ENCODE peak calls at places on chromosomes 11 and 22, in ten cellular contexts. One of them, this sample, is unnamed.

GRCh38 chr11:117459121-117459978 is 131.7 kb downstream of the CEP164 start:
- DNase-seq in pulmonary artery endothelial cell: no peak
- DNase-seq in astrocyte of the hippocampus: no peak
- DNase-seq in memory B cell: no peak
- DNase-seq in GM12892: no peak
- DNase-seq in stimulated activated CD8-positive, alpha-beta memory T cell treated with anti-CD3 and anti-CD28 coated beads, Interleukin-15, amount 100 ng/mL, for 1 hour: no peak
- DNase-seq in choroid plexus epithelial cell: no peak
- DNase-seq in endothelial cell: no peak
- DNase-seq in transverse colon: no peak
- DNase-seq in stimulated activated CD4-positive, alpha-beta T cell treated with anti-CD3 and anti-CD28 coated beads, TNF-alpha, amount 100 ng/mL, for 1 hour: no peak
- DNase-seq in this sample: no peak

GRCh38 chr11:65713212-65713969 is 1.3 kb downstream of the KAT5 start:
- DNase-seq in astrocyte of the hippocampus: no peak
- DNase-seq in pulmonary artery endothelial cell: no peak
- DNase-seq in GM12892: no peak
- DNase-seq in stimulated activated CD4-positive, alpha-beta T cell treated with anti-CD3 and anti-CD28 coated beads, TNF-alpha, amount 100 ng/mL, for 1 hour: no peak
- DNase-seq in transverse colon: no peak
- DNase-seq in stimulated activated CD8-positive, alpha-beta memory T cell treated with anti-CD3 and anti-CD28 coated beads, Interleukin-15, amount 100 ng/mL, for 1 hour: no peak
- DNase-seq in memory B cell: no peak
- DNase-seq in choroid plexus epithelial cell: no peak
- DNase-seq in endothelial cell: no peak
- DNase-seq in this sample: no peak

GRCh38 chr11:127890026-127890611 is 697.2 kb downstream of the ETS1 start:
- DNase-seq in GM12892: no peak
- DNase-seq in transverse colon: no peak
- DNase-seq in pulmonary artery endothelial cell: no peak
- DNase-seq in stimulated activated CD4-positive, alpha-beta T cell treated with anti-CD3 and anti-CD28 coated beads, TNF-alpha, amount 100 ng/mL, for 1 hour: no peak
- DNase-seq in endothelial cell: no peak
- DNase-seq in astrocyte of the hippocampus: peak; percentile 2
- DNase-seq in choroid plexus epithelial cell: no peak
- DNase-seq in stimulated activated CD8-positive, alpha-beta memory T cell treated with anti-CD3 and anti-CD28 coated beads, Interleukin-15, amount 100 ng/mL, for 1 hour: no peak
- DNase-seq in memory B cell: no peak
- DNase-seq in this sample: no peak

GRCh38 chr11:67060111-67060522 is 3.5 kb downstream of the RHOD start:
- DNase-seq in stimulated activated CD8-positive, alpha-beta memory T cell treated with anti-CD3 and anti-CD28 coated beads, Interleukin-15, amount 100 ng/mL, for 1 hour: no peak
- DNase-seq in memory B cell: no peak
- DNase-seq in choroid plexus epithelial cell: peak; percentile 57
- DNase-seq in GM12892: no peak
- DNase-seq in astrocyte of the hippocampus: peak; percentile 51
- DNase-seq in pulmonary artery endothelial cell: no peak
- DNase-seq in endothelial cell: no peak
- DNase-seq in transverse colon: no peak
- DNase-seq in stimulated activated CD4-positive, alpha-beta T cell treated with anti-CD3 and anti-CD28 coated beads, TNF-alpha, amount 100 ng/mL, for 1 hour: no peak
- DNase-seq in this sample: no peak

GRCh38 chr11:64835616-64836447 is 8.6 kb downstream of the CDC42BPG start:
- DNase-seq in astrocyte of the hippocampus: no peak
- DNase-seq in endothelial cell: no peak
- DNase-seq in stimulated activated CD8-positive, alpha-beta memory T cell treated with anti-CD3 and anti-CD28 coated beads, Interleukin-15, amount 100 ng/mL, for 1 hour: no peak
- DNase-seq in choroid plexus epithelial cell: no peak
- DNase-seq in pulmonary artery endothelial cell: no peak
- DNase-seq in stimulated activated CD4-positive, alpha-beta T cell treated with anti-CD3 and anti-CD28 coated beads, TNF-alpha, amount 100 ng/mL, for 1 hour: no peak
- DNase-seq in transverse colon: no peak
- DNase-seq in memory B cell: no peak
- DNase-seq in GM12892: no peak
- DNase-seq in this sample: no peak

GRCh38 chr11:86664930-86665329 is 7.5 kb downstream of the ME3 start:
- DNase-seq in GM12892: no peak
- DNase-seq in endothelial cell: no peak
- DNase-seq in memory B cell: no peak
- DNase-seq in choroid plexus epithelial cell: no peak
- DNase-seq in stimulated activated CD4-positive, alpha-beta T cell treated with anti-CD3 and anti-CD28 coated beads, TNF-alpha, amount 100 ng/mL, for 1 hour: no peak
- DNase-seq in stimulated activated CD8-positive, alpha-beta memory T cell treated with anti-CD3 and anti-CD28 coated beads, Interleukin-15, amount 100 ng/mL, for 1 hour: no peak
- DNase-seq in astrocyte of the hippocampus: no peak
- DNase-seq in pulmonary artery endothelial cell: no peak
- DNase-seq in transverse colon: no peak
- DNase-seq in this sample: no peak

GRCh38 chr11:62707277-62707771 is at the start of the genes BSCL2 and GNG3:
- DNase-seq in stimulated activated CD4-positive, alpha-beta T cell treated with anti-CD3 and anti-CD28 coated beads, TNF-alpha, amount 100 ng/mL, for 1 hour: no peak
- DNase-seq in pulmonary artery endothelial cell: no peak
- DNase-seq in astrocyte of the hippocampus: peak; percentile 81
- DNase-seq in memory B cell: no peak
- DNase-seq in transverse colon: no peak
- DNase-seq in stimulated activated CD8-positive, alpha-beta memory T cell treated with anti-CD3 and anti-CD28 coated beads, Interleukin-15, amount 100 ng/mL, for 1 hour: no peak
- DNase-seq in GM12892: no peak
- DNase-seq in endothelial cell: peak; percentile 75
- DNase-seq in choroid plexus epithelial cell: no peak
- DNase-seq in this sample: no peak

GRCh38 chr11:79440451-79441158 is at the start of gene TENM4:
- DNase-seq in endothelial cell: peak; percentile 45
- DNase-seq in pulmonary artery endothelial cell: no peak
- DNase-seq in GM12892: peak; percentile 37
- DNase-seq in transverse colon: peak; percentile 35
- DNase-seq in astrocyte of the hippocampus: peak; percentile 95
- DNase-seq in memory B cell: peak; percentile 72
- DNase-seq in stimulated activated CD8-positive, alpha-beta memory T cell treated with anti-CD3 and anti-CD28 coated beads, Interleukin-15, amount 100 ng/mL, for 1 hour: no peak
- DNase-seq in choroid plexus epithelial cell: peak; percentile 70
- DNase-seq in stimulated activated CD4-positive, alpha-beta T cell treated with anti-CD3 and anti-CD28 coated beads, TNF-alpha, amount 100 ng/mL, for 1 hour: no peak
- DNase-seq in this sample: no peak

GRCh38 chr11:117442049-117442868 is 114.6 kb downstream of the CEP164 start:
- DNase-seq in pulmonary artery endothelial cell: no peak
- DNase-seq in astrocyte of the hippocampus: no peak
- DNase-seq in stimulated activated CD4-positive, alpha-beta T cell treated with anti-CD3 and anti-CD28 coated beads, TNF-alpha, amount 100 ng/mL, for 1 hour: no peak
- DNase-seq in stimulated activated CD8-positive, alpha-beta memory T cell treated with anti-CD3 and anti-CD28 coated beads, Interleukin-15, amount 100 ng/mL, for 1 hour: no peak
- DNase-seq in memory B cell: no peak
- DNase-seq in choroid plexus epithelial cell: no peak
- DNase-seq in endothelial cell: no peak
- DNase-seq in GM12892: no peak
- DNase-seq in transverse colon: no peak
- DNase-seq in this sample: no peak

GRCh38 chr22:37456351-37456750 is 29.1 kb upstream of the ELFN2 start:
- DNase-seq in astrocyte of the hippocampus: no peak
- DNase-seq in choroid plexus epithelial cell: no peak
- DNase-seq in pulmonary artery endothelial cell: no peak
- DNase-seq in stimulated activated CD4-positive, alpha-beta T cell treated with anti-CD3 and anti-CD28 coated beads, TNF-alpha, amount 100 ng/mL, for 1 hour: no peak
- DNase-seq in endothelial cell: no peak
- DNase-seq in GM12892: no peak
- DNase-seq in stimulated activated CD8-positive, alpha-beta memory T cell treated with anti-CD3 and anti-CD28 coated beads, Interleukin-15, amount 100 ng/mL, for 1 hour: no peak
- DNase-seq in transverse colon: no peak
- DNase-seq in memory B cell: no peak
- DNase-seq in this sample: no peak

GRCh38 chr11:44065851-44066731 is at the start of gene ACCS:
- DNase-seq in transverse colon: peak; percentile 96
- DNase-seq in stimulated activated CD8-positive, alpha-beta memory T cell treated with anti-CD3 and anti-CD28 coated beads, Interleukin-15, amount 100 ng/mL, for 1 hour: peak; percentile 78
- DNase-seq in choroid plexus epithelial cell: peak; percentile 98
- DNase-seq in GM12892: peak; percentile 82
- DNase-seq in endothelial cell: peak; percentile 93
- DNase-seq in pulmonary artery endothelial cell: peak; percentile 78
- DNase-seq in memory B cell: peak; percentile 84
- DNase-seq in astrocyte of the hippocampus: peak; percentile 96
- DNase-seq in stimulated activated CD4-positive, alpha-beta T cell treated with anti-CD3 and anti-CD28 coated beads, TNF-alpha, amount 100 ng/mL, for 1 hour: peak; percentile 66
- DNase-seq in this sample: peak; percentile 93

GRCh38 chr11:61983419-61983818 is 16.0 kb upstream of the FTH1 start:
- DNase-seq in choroid plexus epithelial cell: no peak
- DNase-seq in pulmonary artery endothelial cell: no peak
- DNase-seq in memory B cell: no peak
- DNase-seq in GM12892: no peak
- DNase-seq in endothelial cell: no peak
- DNase-seq in astrocyte of the hippocampus: no peak
- DNase-seq in transverse colon: no peak
- DNase-seq in stimulated activated CD4-positive, alpha-beta T cell treated with anti-CD3 and anti-CD28 coated beads, TNF-alpha, amount 100 ng/mL, for 1 hour: no peak
- DNase-seq in stimulated activated CD8-positive, alpha-beta memory T cell treated with anti-CD3 and anti-CD28 coated beads, Interleukin-15, amount 100 ng/mL, for 1 hour: no peak
- DNase-seq in this sample: no peak

GRCh38 chr11:93729129-93729616 is 12.1 kb downstream of the TAF1D start:
- DNase-seq in pulmonary artery endothelial cell: no peak
- DNase-seq in transverse colon: no peak
- DNase-seq in stimulated activated CD8-positive, alpha-beta memory T cell treated with anti-CD3 and anti-CD28 coated beads, Interleukin-15, amount 100 ng/mL, for 1 hour: no peak
- DNase-seq in astrocyte of the hippocampus: no peak
- DNase-seq in choroid plexus epithelial cell: no peak
- DNase-seq in endothelial cell: no peak
- DNase-seq in memory B cell: no peak
- DNase-seq in stimulated activated CD4-positive, alpha-beta T cell treated with anti-CD3 and anti-CD28 coated beads, TNF-alpha, amount 100 ng/mL, for 1 hour: no peak
- DNase-seq in GM12892: no peak
- DNase-seq in this sample: no peak

GRCh38 chr11:132095230-132096165 is 725.1 kb downstream of the NTM start:
- DNase-seq in astrocyte of the hippocampus: no peak
- DNase-seq in choroid plexus epithelial cell: no peak
- DNase-seq in memory B cell: no peak
- DNase-seq in GM12892: no peak
- DNase-seq in stimulated activated CD4-positive, alpha-beta T cell treated with anti-CD3 and anti-CD28 coated beads, TNF-alpha, amount 100 ng/mL, for 1 hour: no peak
- DNase-seq in endothelial cell: no peak
- DNase-seq in stimulated activated CD8-positive, alpha-beta memory T cell treated with anti-CD3 and anti-CD28 coated beads, Interleukin-15, amount 100 ng/mL, for 1 hour: no peak
- DNase-seq in transverse colon: no peak
- DNase-seq in pulmonary artery endothelial cell: no peak
- DNase-seq in this sample: no peak

GRCh38 chr11:85431319-85431718 is 195.8 kb downstream of the DLG2 start:
- DNase-seq in stimulated activated CD4-positive, alpha-beta T cell treated with anti-CD3 and anti-CD28 coated beads, TNF-alpha, amount 100 ng/mL, for 1 hour: no peak
- DNase-seq in pulmonary artery endothelial cell: no peak
- DNase-seq in memory B cell: no peak
- DNase-seq in stimulated activated CD8-positive, alpha-beta memory T cell treated with anti-CD3 and anti-CD28 coated beads, Interleukin-15, amount 100 ng/mL, for 1 hour: no peak
- DNase-seq in GM12892: no peak
- DNase-seq in transverse colon: no peak
- DNase-seq in astrocyte of the hippocampus: no peak
- DNase-seq in endothelial cell: no peak
- DNase-seq in choroid plexus epithelial cell: no peak
- DNase-seq in this sample: no peak

GRCh38 chr11:95713428-95713827 is 76.2 kb downstream of the FAM76B start:
- DNase-seq in transverse colon: no peak
- DNase-seq in endothelial cell: no peak
- DNase-seq in stimulated activated CD8-positive, alpha-beta memory T cell treated with anti-CD3 and anti-CD28 coated beads, Interleukin-15, amount 100 ng/mL, for 1 hour: no peak
- DNase-seq in stimulated activated CD4-positive, alpha-beta T cell treated with anti-CD3 and anti-CD28 coated beads, TNF-alpha, amount 100 ng/mL, for 1 hour: no peak
- DNase-seq in GM12892: no peak
- DNase-seq in choroid plexus epithelial cell: no peak
- DNase-seq in astrocyte of the hippocampus: no peak
- DNase-seq in pulmonary artery endothelial cell: no peak
- DNase-seq in memory B cell: no peak
- DNase-seq in this sample: no peak